ENCODE peak calls at places on chromosomes 12 and 14, in seven cellular contexts. V is OCI-LY7, Q is endothelial cell, C is ELF-1, N is HepG2, L is NCI-H2081, J is HFF-Myc. U is an unnamed sample.

GRCh38 chr12:57018906-57019305 is 2.6 kb upstream of the TAC3 start:
- DNase-seq in V (no peak), J (no peak), L (no peak), Q (no peak), N (no peak), C (no peak), U (no peak)

GRCh38 chr12:48946206-48946605 is 11.1 kb downstream of the ARF3 start:
- DNase-seq in J (no peak), N (no peak), L (peak), C (no peak), Q (no peak), V (no peak), U (no peak)

GRCh38 chr14:29085546-29085945 is 319.0 kb downstream of the FOXG1 start:
- DNase-seq in V (no peak), Q (peak), L (no peak), C (no peak), J (no peak), N (peak), U (peak)

GRCh38 chr12:3035815-3036702 is 41.1 kb upstream of the TSPAN9 start:
- DNase-seq in Q (no peak), L (no peak), J (no peak), C (no peak), N (no peak), V (no peak), U (no peak)

GRCh38 chr14:20019257-20019865 is at the start of gene OR4K14:
- DNase-seq in Q (no peak), V (no peak), C (no peak), N (no peak), J (no peak), L (no peak), U (no peak)

GRCh38 chr12:123889848-123890535 is 82.6 kb downstream of the CCDC92 start:
- DNase-seq in Q (no peak), J (no peak), V (no peak), C (no peak), N (no peak), L (no peak), U (no peak)

GRCh38 chr12:130435331-130435730 is 97.6 kb downstream of the PIWIL1 start:
- DNase-seq in N (no peak), Q (no peak), V (no peak), J (no peak), L (no peak), C (no peak), U (no peak)

GRCh38 chr12:14384783-14385638 is 19.5 kb downstream of the ATF7IP start:
- DNase-seq in V (peak), J (peak), Q (peak), N (peak), C (peak), L (peak), U (peak)

GRCh38 chr12:105587237-105587636 is 256.7 kb downstream of the C12orf75 start:
- DNase-seq in J (no peak), N (no peak), V (no peak), C (no peak), Q (no peak), L (no peak), U (no peak)

GRCh38 chr14:71703477-71703876 is 228.8 kb upstream of the RGS6 start:
- DNase-seq in J (no peak), Q (no peak), L (no peak), N (no peak), C (no peak), V (no peak), U (no peak)

GRCh38 chr14:91113829-91114078 is at the start of gene DGLUCY:
- DNase-seq in Q (no peak), J (peak), V (peak), N (no peak), C (no peak), L (no peak), U (peak)

GRCh38 chr12:51818567-51819300 is 29.8 kb downstream of the FIGNL2 start:
- DNase-seq in N (no peak), Q (no peak), C (no peak), V (no peak), J (peak), L (no peak), U (no peak)

GRCh38 chr12:113384778-113385177 is 18.9 kb downstream of the SDS start:
- DNase-seq in V (no peak), J (no peak), L (no peak), N (no peak), Q (no peak), C (no peak), U (no peak)

GRCh38 chr14:42779024-42779423 is 1172.3 kb downstream of the LRFN5 start:
- DNase-seq in J (peak), N (no peak), C (no peak), V (no peak), Q (no peak), L (peak), U (no peak)

GRCh38 chr12:58288191-58288590 is 346.8 kb downstream of the ATP23 start:
- DNase-seq in V (no peak), L (no peak), Q (no peak), N (no peak), J (peak), C (no peak), U (no peak)

GRCh38 chr12:113291586-113291985 is 43.3 kb downstream of the SLC8B1 start:
- DNase-seq in J (no peak), C (no peak), L (no peak), V (no peak), Q (no peak), N (no peak), U (no peak)

GRCh38 chr12:119594399-119594730 is 791 bp downstream of the TMEM233 start:
- DNase-seq in L (no peak), N (no peak), Q (peak), C (peak), V (no peak), J (no peak), U (no peak)

GRCh38 chr12:108679282-108679681 is 45.6 kb upstream of the SELPLG start:
- DNase-seq in N (no peak), V (peak), Q (no peak), J (no peak), L (no peak), C (no peak), U (no peak)

GRCh38 chr14:22907429-22907828 is 11.5 kb downstream of the RBM23 start:
- DNase-seq in C (no peak), Q (no peak), V (no peak), N (no peak), L (no peak), J (no peak), U (no peak)

GRCh38 chr12:12333407-12333831 is 16.6 kb downstream of the MANSC1 start:
- DNase-seq in C (no peak), J (no peak), V (no peak), N (no peak), Q (no peak), L (peak), U (no peak)

GRCh38 chr12:14954269-14954668 is 7.1 kb downstream of the ARHGDIB start:
- DNase-seq in C (no peak), V (peak), N (no peak), L (no peak), J (no peak), Q (no peak), U (peak)

GRCh38 chr14:80304125-80304766 is 92.9 kb upstream of the DIO2 start:
- DNase-seq in C (no peak), N (no peak), Q (no peak), V (no peak), L (no peak), J (no peak), U (no peak)

GRCh38 chr12:42588981-42589464 is 523 bp downstream of the PRICKLE1 start:
- DNase-seq in Q (peak), L (peak), C (peak), N (no peak), V (peak), J (no peak), U (peak)

GRCh38 chr12:66453111-66453510 is 150.8 kb downstream of the HELB start:
- DNase-seq in V (no peak), C (no peak), N (no peak), J (no peak), Q (no peak), L (peak), U (no peak)

GRCh38 chr14:81162941-81163340 is 57.8 kb downstream of the GTF2A1 start:
- DNase-seq in C (no peak), Q (no peak), L (no peak), V (peak), J (no peak), N (no peak), U (no peak)

GRCh38 chr12:46267618-46268348 is 1.1 kb downstream of the SLC38A1 start:
- DNase-seq in J (no peak), C (peak), N (no peak), V (peak), L (no peak), Q (peak), U (peak)

GRCh38 chr14:61625171-61625570 is 70.1 kb upstream of the HIF1A start:
- DNase-seq in Q (no peak), N (peak), V (no peak), L (no peak), C (no peak), J (no peak), U (no peak)

GRCh38 chr14:31080060-31080459 is 53.9 kb upstream of the STRN3 start:
- DNase-seq in J (peak), V (no peak), L (no peak), Q (no peak), C (no peak), N (no peak), U (no peak)

GRCh38 chr14:85532981-85533820 is 3.3 kb downstream of the FLRT2 start:
- DNase-seq in L (peak), Q (peak), J (no peak), C (peak), N (no peak), V (no peak), U (peak)

U was measured in NCI-H526.